ENCODE peak calls at places on chromosomes 7 and 10, in ten cellular contexts. Z, Q, O, P, N, E, H, I, U and L are unnamed samples.

GRCh38 chr10:111081595-111081994 is 4.8 kb downstream of the ADRA2A start:
- DNase-seq in O (no peak), E (no peak), Z (no peak), Q (no peak), N (no peak), H (no peak), P (no peak), I (no peak), U (no peak), L (no peak)

GRCh38 chr10:132571565-132572544 is 34.3 kb downstream of the INPP5A start:
- DNase-seq in N (peak), O (peak), Z (peak), H (peak), I (peak), Q (peak), U (no peak), P (peak), E (no peak), L (no peak)

GRCh38 chr10:86085686-86086085 is 280.9 kb downstream of the GRID1 start:
- DNase-seq in Q (no peak), Z (no peak), H (no peak), I (no peak), U (no peak), O (no peak), E (no peak), P (no peak), N (no peak), L (no peak)

GRCh38 chr10:46006219-46006618 is 24.2 kb downstream of the NCOA4 start:
- DNase-seq in N (no peak), H (no peak), U (no peak), I (no peak), Q (no peak), O (peak), P (no peak), E (no peak), Z (no peak), L (no peak)

GRCh38 chr7:155733582-155734444 is 78.5 kb downstream of the SHH start:
- DNase-seq in Z (no peak), N (no peak), E (no peak), H (no peak), P (no peak), I (peak), Q (no peak), O (no peak), U (no peak), L (no peak)

GRCh38 chr10:91296471-91296870 is 76.0 kb downstream of the PCGF5 start:
- DNase-seq in H (peak), Z (no peak), P (no peak), N (no peak), O (peak), Q (no peak), E (no peak), U (no peak), I (no peak), L (no peak)

GRCh38 chr7:832292-832967 is at the start of gene SUN1:
- DNase-seq in U (no peak), H (peak), P (peak), O (peak), Z (peak), I (peak), N (no peak), E (no peak), Q (no peak), L (no peak)

GRCh38 chr10:52637592-52637991 is 135.0 kb downstream of the MBL2 start:
- DNase-seq in H (no peak), Z (no peak), E (no peak), I (no peak), N (no peak), P (no peak), Q (no peak), O (no peak), U (no peak), L (no peak)

GRCh38 chr7:123797673-123798526 is 47.1 kb upstream of the HYAL4 start:
- DNase-seq in O (peak), E (no peak), U (no peak), P (peak), Q (peak), N (no peak), Z (peak), I (no peak), H (peak), L (no peak)

GRCh38 chr10:43123361-43124093 is 14.7 kb upstream of the CSGALNACT2 start:
- DNase-seq in Q (no peak), P (no peak), O (no peak), E (no peak), N (peak), Z (no peak), I (no peak), H (no peak), U (no peak), L (no peak)

GRCh38 chr10:102644646-102645387 is 538 bp downstream of the TRIM8 start:
- DNase-seq in H (peak), Z (peak), P (peak), Q (peak), E (peak), N (peak), I (peak), U (peak), O (peak), L (peak)

GRCh38 chr7:119868387-119868786 is 404.6 kb upstream of the KCND2 start:
- DNase-seq in U (no peak), Z (no peak), E (no peak), O (no peak), N (no peak), Q (no peak), H (no peak), P (no peak), I (no peak), L (no peak)

GRCh38 chr7:46681865-46682503 is 760.9 kb upstream of the IGFBP3 start:
- DNase-seq in U (no peak), I (peak), O (no peak), P (no peak), N (no peak), Q (no peak), H (peak), Z (no peak), E (no peak), L (no peak)

GRCh38 chr7:46682841-46683624 is 762.0 kb upstream of the IGFBP3 start:
- DNase-seq in Z (peak), U (no peak), O (peak), N (no peak), P (no peak), E (no peak), Q (no peak), H (peak), I (no peak), L (no peak)

GRCh38 chr7:46680147-46680546 is 759.1 kb upstream of the IGFBP3 start:
- DNase-seq in H (peak), Z (no peak), U (no peak), E (no peak), Q (no peak), O (no peak), I (no peak), P (no peak), N (no peak), L (no peak)

GRCh38 chr7:46687203-46687602 is 766.1 kb upstream of the IGFBP3 start:
- DNase-seq in I (no peak), Z (no peak), O (no peak), P (no peak), U (no peak), H (no peak), N (no peak), E (no peak), Q (no peak), L (no peak)

GRCh38 chr7:46685051-46685450 is 764.0 kb upstream of the IGFBP3 start:
- DNase-seq in N (no peak), Q (no peak), O (peak), Z (no peak), I (no peak), H (peak), U (no peak), E (no peak), P (peak), L (no peak)
- TF ChIP-seq CTCF in N (no peak), Q (no peak), O (peak), Z (peak), I (no peak), H (peak), U (no peak), E (no peak), P (peak), L (no peak)

GRCh38 chr10:1425886-1426285 is 311.4 kb downstream of the ADARB2 start:
- DNase-seq in E (no peak), Z (no peak), O (no peak), Q (no peak), I (no peak), H (peak), N (peak), P (no peak), U (no peak), L (no peak)

GRCh38 chr10:1423676-1424253 is 313.6 kb downstream of the ADARB2 start:
- DNase-seq in O (no peak), E (no peak), Z (no peak), P (no peak), N (no peak), U (no peak), I (no peak), H (no peak), Q (no peak), L (no peak)

GRCh38 chr10:1424648-1425047 is 312.7 kb downstream of the ADARB2 start:
- DNase-seq in O (no peak), U (no peak), Q (no peak), E (no peak), I (no peak), H (peak), N (no peak), P (no peak), Z (no peak), L (no peak)

GRCh38 chr10:1431229-1431628 is 306.1 kb downstream of the ADARB2 start:
- DNase-seq in H (no peak), I (no peak), U (no peak), Q (no peak), N (no peak), O (no peak), Z (no peak), E (no peak), P (no peak), L (no peak)

GRCh38 chr10:1426786-1427185 is 310.5 kb downstream of the ADARB2 start:
- DNase-seq in H (no peak), P (no peak), I (no peak), N (peak), U (no peak), O (no peak), Z (no peak), E (no peak), Q (no peak), L (no peak)
- H3K4me3 ChIP-seq in H (no peak), P (no peak), I (no peak), N (no peak), U (no peak), O (no peak), Z (no peak), E (no peak), Q (no peak), L (no peak)

GRCh38 chr7:106059556-106059955 is 52.6 kb downstream of the SYPL1 start:
- DNase-seq in E (no peak), H (no peak), P (no peak), O (peak), I (no peak), Z (no peak), U (no peak), Q (no peak), N (no peak), L (no peak)

GRCh38 chr7:106058925-106059324 is 53.2 kb downstream of the SYPL1 start:
- DNase-seq in E (no peak), P (no peak), O (no peak), U (no peak), Z (no peak), H (no peak), N (no peak), I (no peak), Q (no peak), L (no peak)

GRCh38 chr7:106057962-106058901 is 53.9 kb downstream of the SYPL1 start:
- DNase-seq in N (peak), P (peak), I (no peak), E (peak), H (peak), Z (no peak), U (peak), Q (peak), O (no peak), L (peak)

GRCh38 chr7:106056513-106057203 is 55.5 kb downstream of the SYPL1 start:
- DNase-seq in Z (peak), O (peak), H (peak), E (peak), P (peak), U (peak), I (peak), N (peak), Q (peak), L (no peak)

GRCh38 chr7:106057204-106057961 is 54.7 kb downstream of the SYPL1 start:
- DNase-seq in H (peak), E (no peak), Z (no peak), U (no peak), O (no peak), I (no peak), P (no peak), Q (no peak), N (no peak), L (no peak)
- TF ChIP-seq CTCF in H (no peak), E (no peak), Z (no peak), U (no peak), O (no peak), I (no peak), P (no peak), Q (no peak), N (no peak), L (no peak)

DNA sequence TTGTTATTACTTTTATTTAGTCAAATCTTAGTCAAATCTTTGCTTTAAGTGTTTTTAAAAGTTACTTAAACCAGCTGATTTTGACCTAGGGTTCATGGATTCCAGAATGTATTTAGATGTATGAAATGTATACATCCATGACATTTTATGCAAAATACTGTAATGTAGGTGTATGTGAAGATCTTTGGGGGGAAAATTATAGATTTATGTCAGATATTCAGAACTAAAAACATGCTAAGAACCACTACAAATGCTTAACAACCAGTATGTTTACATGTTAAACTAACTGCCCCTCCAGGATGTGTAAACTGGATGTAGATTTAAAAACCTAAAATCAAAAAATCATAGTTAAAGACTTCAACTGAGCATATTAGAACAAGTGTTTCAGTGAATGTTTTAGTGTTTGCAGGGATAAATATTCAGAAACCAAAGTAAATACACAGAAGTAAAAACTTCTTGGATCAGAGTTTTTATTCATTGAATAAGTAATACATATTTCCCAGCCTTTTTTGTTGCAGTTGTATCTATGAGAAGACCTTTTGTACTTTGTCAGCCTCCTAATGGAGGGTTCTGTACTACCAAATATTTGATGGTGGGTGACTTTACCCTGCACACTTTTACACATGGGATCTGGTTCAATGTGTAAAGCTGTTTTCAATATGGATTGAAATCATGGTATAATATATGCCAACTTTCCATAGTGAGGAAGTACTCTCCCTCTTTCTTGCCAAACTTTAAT is 3.9 kb downstream of the CPED1 start:
- DNase-seq in I (no peak), Z (no peak), H (no peak), E (no peak), P (no peak), N (no peak), U (no peak), O (no peak), Q (no peak), L (no peak)
- H3K4me3 ChIP-seq in I (peak), Z (peak), H (no peak), E (peak), P (no peak), N (no peak), U (peak), O (no peak), Q (no peak), L (no peak)

DNA sequence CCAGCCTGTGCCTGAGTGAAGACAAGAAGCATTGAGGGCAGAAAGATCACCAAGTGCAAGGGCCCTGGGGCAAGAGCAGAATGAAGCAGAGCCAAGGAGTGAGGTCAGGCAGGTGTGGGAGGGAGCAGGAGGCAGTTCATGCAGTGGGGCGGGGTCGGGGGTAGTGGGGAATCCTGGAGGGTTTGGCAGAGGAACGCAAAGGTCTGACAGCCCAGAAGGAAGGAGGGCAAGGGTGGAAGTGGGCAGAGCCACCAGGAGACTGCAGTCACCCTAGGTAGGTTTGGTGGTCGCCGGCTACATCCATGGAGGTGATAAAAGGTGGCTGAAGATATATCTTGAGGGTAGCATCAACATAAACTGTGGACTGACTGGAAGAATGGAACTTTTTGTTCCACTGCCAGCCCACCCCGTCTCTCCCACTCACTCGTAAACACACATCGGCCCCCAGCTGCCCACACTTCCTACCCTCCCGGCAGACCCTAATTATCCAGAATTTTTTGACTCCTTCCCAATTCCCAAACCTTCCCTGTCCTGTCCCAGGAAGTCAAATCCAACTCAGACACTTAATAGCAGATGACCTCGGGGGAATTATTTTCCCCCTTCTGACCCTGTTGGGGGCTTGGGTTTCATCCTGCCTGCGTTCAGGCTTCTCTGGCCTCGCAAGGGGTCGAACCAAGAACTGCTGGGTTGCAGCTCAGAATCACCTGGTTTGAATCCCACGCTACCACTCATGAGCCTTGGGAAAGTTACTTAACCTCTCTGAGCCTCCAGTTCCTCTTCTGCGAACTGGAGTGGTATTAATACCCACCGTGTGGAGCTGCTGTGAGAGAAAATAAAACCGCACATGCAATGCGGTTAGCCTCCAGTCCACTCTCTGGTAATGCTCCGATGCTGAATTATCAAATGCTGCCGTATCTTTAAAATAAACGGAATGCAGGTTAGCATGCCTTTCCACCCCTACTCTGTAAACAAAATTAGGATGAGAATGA is 172.2 kb downstream of the ARHGAP12 start:
- DNase-seq in P (peak), H (peak), Z (no peak), Q (no peak), E (no peak), O (no peak), U (no peak), I (no peak), N (no peak), L (no peak)
- TF ChIP-seq CTCF in P (no peak), H (no peak), Z (no peak), Q (no peak), E (no peak), O (no peak), U (no peak), I (no peak), N (no peak), L (no peak)

GRCh38 chr7:94374231-94374630 is 20.5 kb upstream of the COL1A2 start:
- DNase-seq in Z (peak), N (peak), P (peak), U (peak), I (peak), E (no peak), O (peak), H (no peak), Q (no peak), L (no peak)
- H3K4me3 ChIP-seq in Z (no peak), N (no peak), P (no peak), U (no peak), I (no peak), E (peak), O (peak), H (no peak), Q (no peak), L (no peak)

DNA sequence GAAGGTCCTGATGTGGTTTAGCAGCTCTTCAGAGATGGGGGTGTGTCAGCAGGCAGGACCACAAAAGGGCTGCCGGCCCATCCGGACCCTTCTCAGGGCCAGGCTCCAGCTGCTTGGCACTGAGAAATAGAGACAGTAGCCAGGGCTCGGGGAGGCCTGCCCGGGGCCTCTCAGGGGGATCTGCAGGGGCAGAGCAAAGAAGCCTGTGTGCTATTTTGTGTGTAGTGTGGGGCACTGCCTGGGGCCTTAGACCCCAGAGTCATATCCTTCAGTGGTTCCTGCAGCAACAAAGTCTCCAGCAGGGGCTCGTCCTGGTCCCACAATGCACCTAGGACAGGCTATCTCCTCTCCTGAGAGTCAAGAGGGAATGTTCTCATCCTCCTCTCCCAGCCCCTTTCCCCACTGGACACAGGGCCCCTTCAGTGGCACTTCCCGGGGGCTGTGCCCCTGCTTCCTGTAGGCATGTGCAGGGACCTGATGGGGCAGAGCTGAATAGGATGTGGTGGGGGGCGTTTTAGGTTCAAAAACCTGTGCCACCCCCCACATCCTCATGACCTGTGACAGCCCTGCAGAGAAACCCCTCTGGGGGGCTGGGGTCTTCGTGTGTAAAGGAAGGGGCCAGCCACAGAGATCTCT is 159.5 kb upstream of the RHEB start:
- DNase-seq in U (no peak), Q (no peak), O (no peak), N (no peak), E (no peak), H (no peak), I (no peak), P (no peak), Z (no peak), L (no peak)
- TF ChIP-seq CTCF in U (no peak), Q (no peak), O (no peak), N (no peak), E (no peak), H (no peak), I (no peak), P (no peak), Z (peak), L (no peak)

GRCh38 chr7:25895792-25896171 is 256.2 kb upstream of the NFE2L3 start:
- DNase-seq in Z (no peak), U (no peak), O (no peak), P (no peak), I (no peak), N (no peak), H (no peak), E (no peak), Q (no peak), L (no peak)
- H3K4me3 ChIP-seq in Z (no peak), U (no peak), O (no peak), P (no peak), I (peak), N (peak), H (no peak), E (peak), Q (no peak), L (no peak)

GRCh38 chr10:6136215-6137201 is 47.7 kb downstream of the RBM17 start:
- DNase-seq in H (peak), P (no peak), N (peak), U (no peak), I (no peak), O (peak), Z (peak), E (no peak), Q (no peak), L (no peak)
- TF ChIP-seq CTCF in H (no peak), P (no peak), N (no peak), U (no peak), I (no peak), O (no peak), Z (peak), E (no peak), Q (no peak), L (no peak)